ENCODE peak calls at places on chromosomes 6 and 20, in ten cellular contexts. H, L, N, U, I, C, D, Q, S and V are unnamed samples.

GRCh38 chr20:43904778-43905177 is 9.9 kb upstream of the TOX2 start:
- DNase-seq in H (no peak), N (no peak), I (no peak), C (no peak), U (no peak), Q (no peak), D (no peak), L (no peak), S (no peak), V (no peak)

GRCh38 chr6:50025258-50025657 is 3.5 kb upstream of the DEFB110 start:
- DNase-seq in U (no peak), H (no peak), S (no peak), N (no peak), D (no peak), C (no peak), Q (no peak), I (no peak), L (no peak), V (no peak)

GRCh38 chr6:45677381-45677992 is 299.8 kb upstream of the SUPT3H start:
- DNase-seq in L (peak; percentile 86), D (no peak), I (peak; percentile 47), C (peak; percentile 44), N (peak; percentile 19), Q (peak; percentile 64), S (peak; percentile 20), H (peak; percentile 64), U (peak; percentile 48), V (peak; percentile 54)

GRCh38 chr6:151690768-151691562 is 116.5 kb upstream of the ESR1 start:
- DNase-seq in Q (peak; percentile 27), I (no peak), C (peak; percentile 58), N (no peak), D (no peak), L (peak; percentile 70), S (no peak), U (peak; percentile 72), H (peak; percentile 50), V (peak; percentile 72)

GRCh38 chr6:131643855-131644460 is 6.9 kb downstream of the ENPP3 start:
- DNase-seq in H (no peak), U (no peak), I (no peak), N (no peak), S (no peak), L (no peak), Q (no peak), C (no peak), D (no peak), V (no peak)

GRCh38 chr6:100504786-100505737 is 40.3 kb upstream of the SIM1 start:
- DNase-seq in I (no peak), H (peak; percentile 91), S (no peak), Q (peak; percentile 94), C (peak; percentile 91), U (peak; percentile 92), D (peak; percentile 45), L (no peak), N (no peak), V (peak; percentile 82)

GRCh38 chr6:138948780-138949179 is 39.3 kb downstream of the REPS1 start:
- DNase-seq in N (no peak), L (no peak), I (no peak), Q (no peak), D (no peak), S (no peak), U (no peak), H (no peak), C (no peak), V (no peak)

GRCh38 chr6:151917531-151918329 is 110.2 kb downstream of the ESR1 start:
- DNase-seq in U (no peak), N (no peak), L (no peak), Q (no peak), S (no peak), I (peak; percentile 23), H (no peak), D (no peak), C (peak; percentile 46), V (peak; percentile 29)

GRCh38 chr20:63641792-63642517 is 11.3 kb downstream of the STMN3 start:
- DNase-seq in Q (peak; percentile 46), I (peak; percentile 79), S (peak; percentile 90), L (peak; percentile 95), N (peak; percentile 83), D (no peak), C (peak; percentile 68), U (peak; percentile 61), H (peak; percentile 85), V (peak; percentile 66)
- H3K4me3 ChIP-seq in Q (peak overlapping the region; percentile 46), I (peak overlapping the region; percentile 70), S (peak overlapping the region; percentile 74), L (no peak overlapping the region), N (peak overlapping the region; percentile 51), D (peak overlapping the region; percentile 55), C (peak overlapping the region; percentile 58), U (peak overlapping the region; percentile 43), H (peak overlapping the region; percentile 57), V (peak overlapping the region; percentile 46)

GRCh38 chr6:160217073-160217472 is 41.5 kb downstream of the SLC22A2 start:
- DNase-seq in L (no peak), N (no peak), C (no peak), S (no peak), I (no peak), H (no peak), D (no peak), U (peak; percentile 60), Q (no peak), V (peak; percentile 38)

GRCh38 chr6:160217863-160218262 is 40.8 kb downstream of the SLC22A2 start:
- DNase-seq in C (no peak), Q (no peak), I (no peak), H (no peak), N (no peak), S (no peak), L (no peak), U (no peak), D (no peak), V (no peak)

DNA sequence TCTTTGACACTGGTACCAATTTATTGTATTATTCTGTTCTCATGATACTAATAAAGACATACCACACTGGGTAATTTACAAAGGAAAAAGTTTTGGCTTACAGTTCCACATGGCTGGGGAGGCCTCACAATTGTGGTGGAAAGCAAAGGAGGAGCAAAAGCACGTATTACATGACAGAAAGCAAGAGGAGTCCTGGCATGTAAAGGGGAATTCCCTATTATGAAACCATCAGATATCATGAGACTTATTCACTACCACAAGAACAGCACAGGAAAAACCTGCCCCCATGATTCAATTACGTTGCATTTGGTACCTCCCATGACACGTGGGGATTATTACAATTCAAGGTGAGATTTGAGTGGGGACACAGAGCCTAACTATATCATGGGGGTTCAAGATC is 43.4 kb downstream of the SLC22A2 start:
- DNase-seq in U (peak; percentile 77), H (peak; percentile 14), C (no peak), Q (no peak), L (no peak), D (no peak), N (no peak), I (no peak), S (no peak), V (no peak)
- H3K4me3 ChIP-seq in U (no peak overlapping the region), H (no peak overlapping the region), C (no peak overlapping the region), Q (no peak overlapping the region), L (no peak overlapping the region), D (no peak overlapping the region), N (no peak overlapping the region), I (no peak overlapping the region), S (no peak overlapping the region), V (no peak overlapping the region)

GRCh38 chr6:14210663-14211595 is 93.4 kb downstream of the CD83 start:
- DNase-seq in C (peak; percentile 84), U (peak; percentile 85), I (peak; percentile 81), S (peak; percentile 93), N (peak; percentile 93), D (peak; percentile 70), L (peak; percentile 91), H (peak; percentile 90), Q (peak; percentile 74), V (peak; percentile 85)

GRCh38 chr6:14212632-14213031 is 95.1 kb downstream of the CD83 start:
- DNase-seq in C (no peak), U (no peak), S (no peak), L (no peak), N (no peak), I (no peak), H (no peak), Q (no peak), D (no peak), V (no peak)

GRCh38 chr6:14210077-14210476 is 92.5 kb downstream of the CD83 start:
- DNase-seq in Q (no peak), D (no peak), S (no peak), U (no peak), N (no peak), H (no peak), I (no peak), L (no peak), C (no peak), V (no peak)

GRCh38 chr6:14211596-14211961 is 94.0 kb downstream of the CD83 start:
- DNase-seq in D (no peak), H (peak; percentile 45), I (peak; percentile 28), L (no peak), N (peak; percentile 44), Q (peak; percentile 18), U (peak; percentile 40), C (peak; percentile 33), S (peak; percentile 60), V (peak; percentile 42)

DNA sequence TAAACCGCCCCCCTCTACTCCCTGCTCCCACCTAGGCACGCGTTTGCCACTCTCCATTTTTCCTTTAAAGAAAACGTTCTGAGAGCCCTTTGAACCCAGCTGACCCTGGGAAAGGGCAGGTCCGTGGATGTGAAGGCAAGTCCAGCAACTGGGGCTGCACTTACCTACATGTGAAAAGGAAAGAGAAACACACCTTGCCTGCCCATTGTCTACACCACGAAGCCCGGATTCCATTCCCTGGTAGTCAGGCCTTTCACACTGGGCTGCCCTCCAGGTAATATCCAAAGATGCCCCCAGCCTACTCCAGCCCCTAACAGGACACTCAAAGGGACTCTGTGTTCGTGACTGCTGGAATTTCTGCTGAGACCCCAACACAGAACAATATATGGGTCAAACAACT is 94.4 kb downstream of the CD83 start:
- DNase-seq in I (no peak), U (no peak), H (no peak), L (no peak), D (no peak), S (no peak), C (no peak), N (no peak), Q (no peak), V (no peak)
- H3K4me3 ChIP-seq in I (peak overlapping the region; percentile 50), U (no peak overlapping the region), H (no peak overlapping the region), L (peak overlapping the region; percentile 70), D (no peak overlapping the region), S (peak overlapping the region; percentile 89), C (peak overlapping the region; percentile 74), N (no peak overlapping the region), Q (peak overlapping the region; percentile 64), V (no peak overlapping the region)

GRCh38 chr6:6320901-6321300 is 439 bp upstream of the F13A1 start:
- DNase-seq in N (no peak), C (peak; percentile 66), Q (no peak), D (no peak), L (no peak), I (no peak), U (no peak), H (no peak), S (no peak), V (no peak)

GRCh38 chr6:6317386-6317785 is 3.1 kb downstream of the F13A1 start:
- DNase-seq in H (no peak), N (no peak), S (no peak), C (no peak), D (no peak), Q (no peak), L (no peak), U (no peak), I (no peak), V (no peak)

GRCh38 chr6:6315660-6316059 is 4.8 kb downstream of the F13A1 start:
- DNase-seq in I (no peak), D (no peak), C (peak; percentile 45), Q (no peak), L (peak; percentile 37), S (peak; percentile 31), U (peak; percentile 55), N (peak; percentile 30), H (peak; percentile 51), V (peak; percentile 56)

GRCh38 chr6:6319947-6320811 is at the start of gene F13A1:
- DNase-seq in S (peak; percentile 32), U (no peak), C (no peak), H (no peak), I (peak; percentile 48), Q (no peak), L (no peak), D (no peak), N (no peak), V (no peak)

GRCh38 chr6:6317825-6318733 is 2.4 kb downstream of the F13A1 start:
- DNase-seq in H (no peak), N (no peak), U (no peak), S (peak; percentile 72), Q (no peak), D (no peak), L (no peak), I (no peak), C (no peak), V (no peak)
- H3K4me3 ChIP-seq in H (no peak overlapping the region), N (no peak overlapping the region), U (no peak overlapping the region), S (peak overlapping the region; percentile 51), Q (no peak overlapping the region), D (no peak overlapping the region), L (no peak overlapping the region), I (peak overlapping the region; percentile 6), C (no peak overlapping the region), V (no peak overlapping the region)